ENCODE peak calls at places on chromosomes 7 and 10, in ten cellular contexts. D, U, H, V, N, F, C, L, S and G are unnamed samples.

GRCh38 chr7:73761854-73762658 is 8.0 kb downstream of the CLDN3 start:
- DNase-seq in F (no peak), H (no peak), D (no peak), L (no peak), S (no peak), V (no peak), U (no peak), N (no peak), C (no peak), G (no peak)

GRCh38 chr7:34928052-34928451 is 109.2 kb downstream of the DPY19L1 start:
- DNase-seq in D (peak), F (peak), C (peak), U (peak), L (peak), H (peak), S (peak), V (peak), N (no peak), G (peak)

GRCh38 chr7:27154369-27154768 is 2.0 kb upstream of the HOXA3 start:
- DNase-seq in D (no peak), V (no peak), C (no peak), F (no peak), H (no peak), N (no peak), U (no peak), L (no peak), S (no peak), G (no peak)

GRCh38 chr10:47360419-47361040 is 12.4 kb downstream of the RBP3 start:
- DNase-seq in S (peak), U (no peak), F (no peak), D (no peak), N (no peak), H (no peak), C (no peak), L (no peak), V (no peak), G (no peak)

GRCh38 chr7:80604436-80604835 is 34.0 kb upstream of the CD36 start:
- DNase-seq in C (no peak), H (no peak), U (no peak), D (no peak), N (no peak), L (no peak), V (no peak), S (peak), F (no peak), G (no peak)

GRCh38 chr7:17132726-17133125 is 165.7 kb upstream of the AHR start:
- DNase-seq in F (no peak), N (no peak), D (no peak), V (no peak), U (no peak), H (no peak), L (no peak), C (no peak), S (no peak), G (peak)

GRCh38 chr10:85407093-85407492 is 959.5 kb downstream of the GRID1 start:
- DNase-seq in D (no peak), F (no peak), H (no peak), V (no peak), L (no peak), C (no peak), N (no peak), S (no peak), U (no peak), G (no peak)

GRCh38 chr7:22729180-22729579 is 2.2 kb downstream of the IL6 start:
- DNase-seq in U (no peak), F (no peak), L (no peak), S (no peak), C (no peak), V (no peak), H (no peak), N (no peak), D (no peak), G (no peak)

GRCh38 chr10:70652761-70653657 is 19.3 kb upstream of the ADAMTS14 start:
- DNase-seq in D (peak), N (peak), S (no peak), L (no peak), U (no peak), C (peak), F (no peak), H (no peak), V (no peak), G (peak)

GRCh38 chr10:15106352-15107013 is 9.3 kb downstream of the RPP38 start:
- DNase-seq in D (peak), V (peak), U (peak), F (peak), N (peak), C (peak), S (peak), L (peak), H (peak), G (peak)

GRCh38 chr10:92241158-92241500 is 49.7 kb downstream of the CPEB3 start:
- DNase-seq in N (no peak), C (peak), S (no peak), H (no peak), L (no peak), V (no peak), U (no peak), D (no peak), F (no peak), G (no peak)

GRCh38 chr7:130301606-130302005 is 8.6 kb downstream of the CPA4 start:
- DNase-seq in N (no peak), D (no peak), U (no peak), L (no peak), S (no peak), V (no peak), H (no peak), C (no peak), F (no peak), G (no peak)

GRCh38 chr7:81846398-81846797 is 76.6 kb upstream of the HGF start:
- DNase-seq in V (no peak), F (no peak), S (peak), L (no peak), D (no peak), H (no peak), N (no peak), C (peak), U (no peak), G (peak)

GRCh38 chr7:31122649-31123058 is 70.5 kb downstream of the ADCYAP1R1 start:
- DNase-seq in H (peak), F (peak), D (peak), N (peak), C (peak), U (peak), L (peak), V (peak), S (peak), G (peak)

GRCh38 chr10:42722575-42722974 is 60.0 kb upstream of the BMS1 start:
- DNase-seq in C (no peak), V (no peak), F (no peak), U (no peak), D (no peak), H (no peak), S (no peak), N (no peak), L (no peak), G (no peak)

GRCh38 chr10:12509016-12509793 is 159.9 kb downstream of the CAMK1D start:
- DNase-seq in H (no peak), U (no peak), V (no peak), N (no peak), C (no peak), F (no peak), D (no peak), S (no peak), L (peak), G (no peak)

GRCh38 chr10:1980459-1980858 is 243.1 kb upstream of the ADARB2 start:
- DNase-seq in N (no peak), H (no peak), U (no peak), F (no peak), C (no peak), L (no peak), V (no peak), D (no peak), S (no peak), G (no peak)

GRCh38 chr7:158782638-158783490 is 46.4 kb downstream of the ESYT2 start:
- DNase-seq in S (peak), F (no peak), N (peak), C (peak), H (no peak), U (no peak), V (no peak), D (no peak), L (peak), G (peak)

GRCh38 chr7:129433823-129434171 is 435 bp upstream of the STRIP2 start:
- DNase-seq in U (no peak), D (no peak), C (no peak), V (no peak), N (no peak), L (no peak), F (peak), H (no peak), S (peak), G (no peak)

GRCh38 chr10:106399112-106399511 is 765.4 kb downstream of the SORCS1 start:
- DNase-seq in U (no peak), H (no peak), D (no peak), V (no peak), S (no peak), L (no peak), C (no peak), F (no peak), N (no peak), G (no peak)

GRCh38 chr10:104557966-104558365 is 83.1 kb upstream of the SORCS3 start:
- DNase-seq in N (no peak), U (no peak), L (no peak), S (peak), H (no peak), V (no peak), C (no peak), F (no peak), D (no peak), G (no peak)